ENCODE peak calls at places on chromosomes 13 and 19, in ten cellular contexts. X is Daoy; A is cardiac muscle cell; M is MCF 10A; S is iris pigment epithelial cell; Z is aorta; E is fibroblast of the aortic adventitia; H is kidney; Y is Right ventricle myocardium superior; B is stimulated activated CD8-positive, alpha-beta memory T cell treated with anti-CD3 and anti-CD28 coated beads, Interleukin-2, amount 100 ng/mL, for 48 hours. I is an unnamed sample.

GRCh38 chr13:40433577-40433976 is 232.9 kb downstream of the FOXO1 start:
- DNase-seq in X (no peak), A (no peak), M (no peak), S (no peak), Z (no peak), E (no peak), H (no peak), Y (no peak), B (no peak), I (no peak)

GRCh38 chr19:2615782-2616181 is 86.7 kb downstream of the GNG7 start:
- DNase-seq in X (no peak), A (no peak), M (no peak), S (no peak), Z (peak), E (no peak), H (peak), Y (no peak), B (no peak), I (no peak)

GRCh38 chr19:46217476-46217875 is 12.1 kb upstream of the IGFL1 start:
- DNase-seq in X (no peak), A (no peak), M (no peak), S (no peak), Z (no peak), E (no peak), H (peak), Y (no peak), B (no peak), I (no peak)

GRCh38 chr19:1312732-1313694 is 27.3 kb downstream of the EFNA2 start:
- DNase-seq in X (peak), A (peak), M (peak), S (peak), Z (no peak), E (peak), H (peak), Y (no peak), B (no peak), I (no peak)

GRCh38 chr19:41322451-41322850 is 12.5 kb downstream of the CCDC97 start:
- DNase-seq in X (no peak), A (no peak), M (no peak), S (no peak), Z (no peak), E (no peak), H (no peak), Y (no peak), B (no peak), I (no peak)

GRCh38 chr13:75687145-75687763 is 51.1 kb downstream of the LMO7 start:
- DNase-seq in X (no peak), A (peak), M (peak), S (peak), Z (no peak), E (peak), H (no peak), Y (no peak), B (no peak), I (no peak)

GRCh38 chr13:48412100-48412556 is 785 bp downstream of the LPAR6 start:
- DNase-seq in X (no peak), A (peak), M (peak), S (no peak), Z (no peak), E (peak), H (no peak), Y (no peak), B (no peak), I (no peak)

GRCh38 chr13:45368571-45368970 is 27.6 kb upstream of the TPT1 start:
- DNase-seq in X (peak), A (no peak), M (no peak), S (no peak), Z (no peak), E (no peak), H (no peak), Y (no peak), B (no peak), I (no peak)

GRCh38 chr13:111158136-111158805 is 43.2 kb downstream of the ARHGEF7 start:
- DNase-seq in X (no peak), A (peak), M (no peak), S (no peak), Z (no peak), E (peak), H (no peak), Y (no peak), B (no peak), I (no peak)

GRCh38 chr19:16325671-16326400 is 1.2 kb downstream of the KLF2 start:
- DNase-seq in X (peak), A (peak), M (no peak), S (no peak), Z (peak), E (peak), H (peak), Y (peak), B (no peak), I (no peak)

GRCh38 chr13:94305463-94305862 is 174.0 kb downstream of the DCT start:
- DNase-seq in X (peak), A (peak), M (peak), S (peak), Z (no peak), E (peak), H (no peak), Y (no peak), B (no peak), I (peak)

GRCh38 chr19:3593156-3593555 is 7.9 kb downstream of the GIPC3 start:
- DNase-seq in X (no peak), A (no peak), M (no peak), S (no peak), Z (no peak), E (no peak), H (no peak), Y (no peak), B (no peak), I (no peak)

GRCh38 chr19:54158812-54159351 is 639 bp downstream of the LENG1 start:
- DNase-seq in X (no peak), A (peak), M (peak), S (peak), Z (no peak), E (peak), H (no peak), Y (no peak), B (no peak), I (no peak)

GRCh38 chr13:29849071-29849541 is 1.3 kb downstream of the UBL3 start:
- DNase-seq in X (peak), A (peak), M (peak), S (peak), Z (peak), E (peak), H (no peak), Y (peak), B (no peak), I (no peak)

I was measured in AG09319.